ENCODE peak calls at places on chromosome 11, in eight cellular contexts. A is heart left ventricle, C is heart right ventricle, D is adrenal gland, H is brain microvascular endothelial cell, P is pancreas, E is kidney epithelial cell, S is mammary epithelial cell. W is an unnamed sample.

GRCh38 chr11:27423125-27423524 is 49.5 kb downstream of the LGR4 start:
- DNase-seq in E (peak; percentile 47), S (peak; percentile 65), P (no peak), A (no peak), D (peak; percentile 22), H (peak; percentile 17), C (peak; percentile 9), W (no peak)

GRCh38 chr11:35487532-35488078 is 37.8 kb downstream of the PAMR1 start:
- DNase-seq in H (peak; percentile 60), D (peak; percentile 30), E (no peak), S (no peak), C (peak; percentile 15), P (peak; percentile 23), A (peak; percentile 21), W (no peak)

GRCh38 chr11:115087791-115088190 is 409.5 kb downstream of the NXPE2 start:
- DNase-seq in D (no peak), C (no peak), H (no peak), E (no peak), P (no peak), A (no peak), S (no peak), W (no peak)

GRCh38 chr11:68687986-68688385 is 3.6 kb downstream of the GAL start:
- DNase-seq in C (no peak), A (no peak), P (no peak), D (no peak), S (no peak), H (no peak), E (no peak), W (no peak)

GRCh38 chr11:73152086-73152853 is 10.2 kb upstream of the FCHSD2 start:
- DNase-seq in C (no peak), E (no peak), P (no peak), D (no peak), A (no peak), S (no peak), H (no peak), W (no peak)

GRCh38 chr11:94932503-94932902 is 40.9 kb downstream of the CWC15 start:
- DNase-seq in E (no peak), A (no peak), D (no peak), P (no peak), C (no peak), H (no peak), S (no peak), W (no peak)

GRCh38 chr11:128694618-128695481 is 978 bp downstream of the FLI1 start:
- DNase-seq in E (no peak), H (no peak), A (peak; percentile 45), P (no peak), C (no peak), S (no peak), D (no peak), W (no peak)

GRCh38 chr11:128232588-128232987 is 354.8 kb downstream of the ETS1 start:
- DNase-seq in P (no peak), S (no peak), C (no peak), H (no peak), D (no peak), A (no peak), E (no peak), W (no peak)

GRCh38 chr11:45535033-45535432 is 130.4 kb downstream of the CHST1 start:
- DNase-seq in P (no peak), A (no peak), H (no peak), S (no peak), D (no peak), C (no peak), E (no peak), W (no peak)

GRCh38 chr11:92048415-92048814 is 176.2 kb upstream of the FAT3 start:
- DNase-seq in H (no peak), D (no peak), S (peak; percentile 58), A (no peak), P (no peak), C (no peak), E (no peak), W (no peak)

GRCh38 chr11:64088159-64089026 is 52.7 kb downstream of the FLRT1 start:
- DNase-seq in S (no peak), A (no peak), C (no peak), E (no peak), H (no peak), P (no peak), D (no peak), W (no peak)

GRCh38 chr11:63841554-63841953 is 2.6 kb downstream of the MARK2 start:
- DNase-seq in D (no peak), P (no peak), E (no peak), A (no peak), S (peak; percentile 71), C (peak; percentile 29), H (no peak), W (peak; percentile 67)

DNA sequence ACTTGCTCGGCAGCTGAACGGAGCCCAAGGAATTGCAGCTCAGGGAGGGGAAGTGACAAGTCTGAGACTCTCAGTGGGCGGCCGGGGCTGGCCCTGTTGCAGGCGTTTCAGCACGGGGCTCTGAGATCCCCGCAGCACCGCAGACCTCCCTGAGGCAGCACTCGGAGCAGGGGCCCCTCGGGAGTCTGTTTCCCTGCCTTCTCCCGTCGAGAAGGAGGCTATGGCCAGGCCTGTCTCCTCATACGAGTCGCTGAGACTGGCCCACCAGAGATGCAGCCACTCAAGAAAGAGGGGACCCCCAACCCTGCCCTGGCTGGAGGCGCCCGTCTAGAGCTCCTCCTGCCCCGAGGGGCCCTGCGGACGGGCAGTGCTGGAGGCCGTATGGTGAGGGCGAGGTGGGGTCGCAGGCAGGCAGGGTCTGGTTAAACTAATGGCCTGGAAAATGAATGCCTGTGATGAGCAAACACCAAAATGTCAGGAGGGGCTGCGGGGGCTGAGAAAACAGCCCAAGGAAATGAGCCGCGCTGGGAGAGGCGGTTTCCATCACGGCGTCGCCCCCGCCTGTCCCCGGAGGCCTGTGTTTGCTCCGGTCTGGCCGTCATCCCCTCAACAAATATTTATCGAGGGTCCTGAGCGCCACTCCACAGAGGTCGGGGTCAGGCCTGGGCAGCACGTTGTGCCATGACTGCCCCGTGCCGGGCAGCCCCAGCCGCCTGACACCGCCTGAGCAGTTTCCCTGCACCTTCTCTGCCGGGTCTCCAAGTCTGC is 9.3 kb downstream of the TSSC4 start:
- DNase-seq in D (no peak), S (no peak), C (no peak), A (no peak), H (no peak), E (no peak), P (no peak), W (no peak)
- H3K4me3 ChIP-seq in D (no peak overlapping the region), S (no peak overlapping the region), C (no peak overlapping the region), A (no peak overlapping the region), H (no peak overlapping the region), E (no peak overlapping the region), P (no peak overlapping the region), W (no peak overlapping the region)

GRCh38 chr11:77214557-77214956 is 86.5 kb downstream of the MYO7A start:
- DNase-seq in C (no peak), E (no peak), A (no peak), D (no peak), P (no peak), H (no peak), S (no peak), W (no peak)
- TF ChIP-seq CTCF in C (no peak), E (no peak), A (no peak), D (no peak), P (no peak), H (no peak), S (no peak), W (no peak)

GRCh38 chr11:2182075-2182474 is 10.5 kb upstream of the TH start:
- DNase-seq in P (no peak), C (no peak), S (no peak), H (no peak), E (no peak), D (no peak), A (no peak), W (no peak)

GRCh38 chr11:2178906-2179494 is 7.4 kb upstream of the TH start:
- DNase-seq in C (no peak), H (peak; percentile 23), E (peak; percentile 85), D (no peak), P (peak; percentile 46), A (no peak), S (peak; percentile 82), W (no peak)

GRCh38 chr11:2179516-2179915 is 7.9 kb upstream of the TH start:
- DNase-seq in C (no peak), P (no peak), S (no peak), A (no peak), H (no peak), E (no peak), D (no peak), W (no peak)

GRCh38 chr11:2180775-2181370 is 9.3 kb upstream of the TH start:
- DNase-seq in H (no peak), P (no peak), D (no peak), C (no peak), S (peak; percentile 39), A (no peak), E (no peak), W (no peak)

DNA sequence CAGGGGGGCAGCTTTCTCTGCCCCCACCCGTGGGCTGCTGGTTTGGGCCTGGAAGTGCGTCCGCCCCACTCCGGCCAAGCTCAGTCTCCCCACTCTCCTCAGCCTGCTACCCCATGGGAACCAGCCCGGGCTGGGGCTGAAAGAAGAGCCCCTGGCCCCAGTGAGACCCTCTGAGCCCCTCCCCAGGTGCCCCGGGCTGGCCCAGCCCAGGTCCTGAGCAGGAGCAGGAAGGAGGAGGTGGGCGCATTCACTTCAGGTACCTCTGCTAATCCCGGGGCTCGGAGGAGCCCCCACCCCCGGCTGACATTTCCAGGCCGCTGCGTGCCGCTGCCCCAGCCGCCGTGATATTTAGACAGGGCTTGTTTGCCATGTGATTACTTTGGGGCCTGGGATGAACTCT is 8.7 kb upstream of the TH start:
- DNase-seq in S (no peak), E (no peak), C (no peak), P (no peak), A (no peak), D (no peak), H (no peak), W (no peak)
- H3K4me3 ChIP-seq in S (no peak overlapping the region), E (no peak overlapping the region), C (no peak overlapping the region), P (no peak overlapping the region), A (no peak overlapping the region), D (no peak overlapping the region), H (no peak overlapping the region), W (no peak overlapping the region)

GRCh38 chr11:134780486-134781155 is 368.6 kb upstream of the B3GAT1 start:
- DNase-seq in P (no peak), H (peak; percentile 62), C (no peak), D (peak; percentile 35), A (no peak), S (no peak), E (no peak), W (no peak)
- TF ChIP-seq CTCF in P (no peak), H (no peak), C (no peak), D (no peak), A (no peak), S (no peak), E (no peak), W (no peak)

GRCh38 chr11:113906038-113906437 is 1.4 kb downstream of the HTR3B start:
- DNase-seq in C (no peak), E (no peak), A (no peak), D (no peak), P (peak; percentile 24), H (no peak), S (no peak), W (no peak)
- H3K4me3 ChIP-seq in C (no peak overlapping the region), E (no peak overlapping the region), A (no peak overlapping the region), D (no peak overlapping the region), P (no peak overlapping the region), H (no peak overlapping the region), S (no peak overlapping the region), W (no peak overlapping the region)